ENCODE peak calls at places on chromosomes 2 and 18, in six cellular contexts. S is endothelial cell, E is breast epithelium, H is lower lobe of right lung, M is foreskin fibroblast, X is heart right ventricle. L is an unnamed sample.
A peak's percentile ranks its signal among the peaks of the same experiment; 100 is the strongest.

GRCh38 chr2:180240774-180241173 is 233.7 kb upstream of the CWC22 start:
- DNase-seq in S (no peak), E (no peak), H (no peak), M (no peak), X (no peak), L (peak; percentile 51)

GRCh38 chr2:218960196-218961165 is 1.0 kb downstream of the CDK5R2 start:
- DNase-seq in S (no peak), E (no peak), H (no peak), M (no peak), X (no peak), L (no peak)

GRCh38 chr2:237500681-237501424 is 13.8 kb downstream of the MLPH start:
- DNase-seq in S (no peak), E (no peak), H (no peak), M (peak; percentile 100), X (no peak), L (peak; percentile 89)

GRCh38 chr18:34224423-34225217 is at the start of gene NOL4:
- DNase-seq in S (peak; percentile 76), E (peak; percentile 58), H (peak; percentile 56), M (no peak), X (peak; percentile 10), L (peak; percentile 7)

GRCh38 chr2:128241896-128242295 is 76.8 kb downstream of the HS6ST1 start:
- DNase-seq in S (no peak), E (no peak), H (no peak), M (no peak), X (no peak), L (no peak)

GRCh38 chr18:58785171-58785805 is 79.4 kb upstream of the ZNF532 start:
- DNase-seq in S (no peak), E (peak; percentile 61), H (no peak), M (peak; percentile 72), X (no peak), L (peak; percentile 91)

GRCh38 chr2:240601831-240602160 is 15.3 kb downstream of the CAPN10 start:
- DNase-seq in S (no peak), E (no peak), H (peak; percentile 27), M (no peak), X (no peak), L (no peak)

GRCh38 chr2:127146820-127147502 is 40.0 kb upstream of the BIN1 start:
- DNase-seq in S (no peak), E (no peak), H (no peak), M (no peak), X (no peak), L (no peak)

DNA sequence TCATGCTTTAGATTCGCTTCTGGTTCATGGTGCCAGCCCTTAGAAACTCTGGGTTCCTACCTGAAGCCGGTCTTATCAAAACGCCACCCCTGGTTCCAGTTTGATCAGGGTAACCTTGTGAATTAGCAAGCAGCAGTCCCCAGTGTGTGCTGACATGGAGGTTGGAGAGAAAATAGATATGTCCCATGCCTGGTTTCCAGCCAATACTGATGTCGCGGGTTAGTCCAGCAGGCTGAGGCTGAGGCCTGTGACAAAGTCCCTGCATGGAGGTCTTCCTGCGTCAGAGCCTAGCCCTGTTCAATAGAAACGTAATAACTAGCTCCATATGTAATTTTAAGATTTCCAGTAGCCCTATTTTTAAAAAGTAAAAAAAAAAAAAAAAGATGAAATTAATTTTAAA is 28.2 kb downstream of the LPIN1 start:
- DNase-seq in S (no peak), E (no peak), H (no peak), M (no peak), X (no peak), L (no peak)
- TF ChIP-seq CTCF in S (no peak), E (no peak), H (no peak), M (no peak), X (no peak), L (no peak)

DNA sequence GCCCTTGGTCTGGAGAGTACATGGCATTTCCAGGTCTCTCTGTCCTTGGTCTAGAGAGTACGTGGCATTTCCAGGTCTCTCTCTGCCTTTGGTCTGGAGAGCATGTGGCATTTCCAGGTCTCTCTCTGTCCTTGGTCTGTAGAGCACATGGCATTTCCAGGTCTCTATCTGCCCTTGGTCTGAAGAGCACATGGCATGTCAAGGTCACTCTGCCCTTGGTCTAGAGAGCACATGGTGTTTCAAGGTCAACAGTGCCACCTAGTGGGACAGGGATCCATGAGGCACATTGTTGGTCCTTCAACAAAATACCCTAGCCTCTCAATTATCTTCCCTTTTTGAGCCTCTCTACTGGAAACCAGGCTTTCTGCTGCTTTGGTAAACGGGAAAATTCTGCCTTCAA is 250.2 kb downstream of the OTX1 start:
- DNase-seq in S (no peak), E (no peak), H (no peak), M (no peak), X (no peak), L (no peak)
- TF ChIP-seq CTCF in S (no peak), E (no peak), H (no peak), M (no peak), X (no peak), L (no peak)

GRCh38 chr2:145185696-145186095 is 665.8 kb upstream of the ZEB2 start:
- DNase-seq in S (no peak), E (no peak), H (no peak), M (peak; percentile 61), X (no peak), L (no peak)

GRCh38 chr2:145184741-145185671 is 665.1 kb upstream of the ZEB2 start:
- DNase-seq in S (no peak), E (no peak), H (no peak), M (peak; percentile 73), X (no peak), L (no peak)

GRCh38 chr2:145190031-145190703 is 670.2 kb upstream of the ZEB2 start:
- DNase-seq in S (no peak), E (no peak), H (no peak), M (peak; percentile 9), X (no peak), L (peak; percentile 25)

GRCh38 chr2:145186303-145186702 is 666.4 kb upstream of the ZEB2 start:
- DNase-seq in S (no peak), E (no peak), H (no peak), M (peak; percentile 71), X (no peak), L (no peak)
- TF ChIP-seq CTCF in S (no peak), E (no peak), H (peak; percentile 7), M (no peak), X (peak; percentile 34), L (no peak)

GRCh38 chr2:38602732-38603401 is at the start of gene HNRNPLL:
- DNase-seq in S (peak; percentile 100), E (peak; percentile 100), H (peak; percentile 99), M (peak; percentile 99), X (peak; percentile 99), L (peak; percentile 98)
- TF ChIP-seq CTCF in S (no peak), E (no peak), H (no peak), M (no peak), X (no peak), L (no peak)

GRCh38 chr2:120693121-120693520 is 42.5 kb upstream of the GLI2 start:
- DNase-seq in S (no peak), E (no peak), H (no peak), M (peak; percentile 45), X (no peak), L (no peak)
- TF ChIP-seq CTCF in S (no peak), E (no peak), H (no peak), M (no peak), X (no peak), L (no peak)

GRCh38 chr2:135573620-135574019 is 42.3 kb downstream of the R3HDM1 start:
- DNase-seq in S (no peak), E (no peak), H (no peak), M (no peak), X (no peak), L (no peak)
- TF ChIP-seq CTCF in S (no peak), E (no peak), H (no peak), M (no peak), X (no peak), L (no peak)

DNA sequence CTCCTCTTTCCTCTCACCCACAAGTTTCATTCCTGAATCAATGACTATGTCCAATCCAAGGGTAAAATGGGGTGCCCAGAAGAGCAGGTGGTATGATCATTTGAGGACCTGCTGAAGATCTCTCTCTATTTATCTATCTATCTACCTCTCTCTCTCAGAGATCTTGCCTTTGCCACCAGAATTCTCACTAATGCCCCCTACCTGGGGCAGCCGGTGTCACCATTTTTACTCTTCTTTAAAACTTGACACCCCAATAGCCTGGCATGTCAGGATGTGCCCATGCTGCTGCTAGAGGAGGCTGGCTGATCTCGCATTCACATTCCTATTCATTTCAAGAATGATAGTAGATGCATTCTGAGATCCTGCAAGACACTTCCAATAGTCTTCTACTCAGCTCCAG is 24.3 kb upstream of the RPIA start:
- DNase-seq in S (no peak), E (no peak), H (no peak), M (no peak), X (no peak), L (no peak)
- TF ChIP-seq CTCF in S (no peak), E (no peak), H (no peak), M (no peak), X (no peak), L (no peak)

GRCh38 chr18:63907649-63908048 is at the start of gene SERPINB10:
- DNase-seq in S (no peak), E (no peak), H (no peak), M (no peak), X (no peak), L (no peak)
- TF ChIP-seq CTCF in S (no peak), E (no peak), H (no peak), M (no peak), X (no peak), L (no peak)

GRCh38 chr2:111708478-111708877 is 175.5 kb downstream of the ANAPC1 start:
- DNase-seq in S (no peak), E (no peak), H (no peak), M (no peak), X (no peak), L (no peak)
- TF ChIP-seq CTCF in S (no peak), E (no peak), H (no peak), M (no peak), X (no peak), L (no peak)

GRCh38 chr2:132420776-132421175 is 4.2 kb downstream of the GPR39 start:
- DNase-seq in S (no peak), E (no peak), H (no peak), M (no peak), X (no peak), L (peak; percentile 22)

GRCh38 chr2:132417430-132418035 is 928 bp downstream of the GPR39 start:
- DNase-seq in S (no peak), E (no peak), H (no peak), M (no peak), X (no peak), L (no peak)

GRCh38 chr2:132416080-132416911 is at the start of gene GPR39:
- DNase-seq in S (peak; percentile 45), E (peak; percentile 72), H (peak; percentile 94), M (peak; percentile 99), X (peak; percentile 37), L (peak; percentile 98)

GRCh38 chr2:132415256-132416079 is 1.1 kb upstream of the GPR39 start:
- DNase-seq in S (no peak), E (peak; percentile 51), H (no peak), M (peak; percentile 51), X (no peak), L (peak; percentile 45)

GRCh38 chr2:132416996-132417395 is 391 bp downstream of the GPR39 start:
- DNase-seq in S (no peak), E (no peak), H (no peak), M (no peak), X (no peak), L (no peak)
- TF ChIP-seq CTCF in S (no peak), E (no peak), H (peak; percentile 16), M (no peak), X (no peak), L (no peak)